ENCODE peak calls at places on chromosomes 16 and 17, in eight cellular contexts. P is lower lobe of right lung; T is bronchial epithelial cell; S is cardiac muscle cell; M is CD8-positive, alpha-beta T cell; Z is HFF-Myc; R is nephron progenitor cell; E is neural progenitor cell. F is an unnamed sample.
A peak's percentile ranks its signal among the peaks of the same experiment; 100 is the strongest.

GRCh38 chr17:77738666-77739531 is 219.6 kb upstream of the TNRC6C start:
- DNase-seq in T (no peak), E (no peak), R (no peak), Z (no peak), S (peak; percentile 59), P (no peak), M (no peak), F (peak; percentile 4)

GRCh38 chr16:30927789-30928378 is 4.5 kb downstream of the FBXL19 start:
- DNase-seq in S (peak; percentile 40), M (no peak), P (no peak), Z (no peak), E (peak; percentile 81), R (peak; percentile 73), T (peak; percentile 51), F (no peak)

GRCh38 chr16:46583036-46583435 is 38.1 kb downstream of the SHCBP1 start:
- DNase-seq in Z (no peak), P (no peak), R (no peak), S (no peak), T (no peak), M (no peak), E (no peak), F (no peak)

GRCh38 chr16:53913082-53913870 is 209.3 kb downstream of the FTO start:
- DNase-seq in M (no peak), S (peak; percentile 96), R (no peak), T (peak; percentile 75), Z (peak; percentile 16), E (no peak), P (no peak), F (peak; percentile 21)

GRCh38 chr17:51298508-51299371 is 38.4 kb downstream of the UTP18 start:
- DNase-seq in M (no peak), T (peak; percentile 26), S (peak; percentile 65), E (peak; percentile 67), R (no peak), P (no peak), Z (no peak), F (no peak)

GRCh38 chr16:28609631-28610594 is at the start of gene SULT1A1:
- DNase-seq in S (peak; percentile 76), P (peak; percentile 90), T (peak; percentile 29), E (no peak), Z (no peak), R (peak; percentile 39), M (no peak), F (no peak)

GRCh38 chr17:57612202-57613071 is 132.7 kb downstream of the CCDC182 start:
- DNase-seq in M (no peak), T (no peak), P (no peak), R (no peak), E (peak; percentile 70), Z (no peak), S (no peak), F (no peak)

GRCh38 chr17:73474370-73474988 is 162.7 kb upstream of the CDC42EP4 start:
- DNase-seq in E (no peak), P (peak; percentile 66), S (peak; percentile 83), T (peak; percentile 80), M (no peak), Z (peak; percentile 7), R (no peak), F (no peak)

GRCh38 chr17:62778990-62779681 is 29.0 kb downstream of the MARCHF10 start:
- DNase-seq in S (peak; percentile 76), P (peak; percentile 78), R (no peak), E (no peak), T (peak; percentile 99), M (no peak), Z (peak; percentile 93), F (no peak)

GRCh38 chr17:32609085-32609484 is 122.3 kb downstream of the CDK5R1 start:
- DNase-seq in P (peak; percentile 68), Z (no peak), S (no peak), M (peak; percentile 69), E (no peak), T (peak; percentile 52), R (no peak), F (peak; percentile 58)

GRCh38 chr17:15920758-15921239 is 24.1 kb upstream of the ADORA2B start:
- DNase-seq in P (no peak), R (no peak), E (no peak), T (peak; percentile 82), S (peak; percentile 99), Z (peak; percentile 95), M (no peak), F (no peak)

GRCh38 chr16:86508947-86509758 is 1.2 kb upstream of the FOXF1 start:
- DNase-seq in E (peak; percentile 80), P (no peak), S (peak; percentile 77), Z (no peak), T (peak; percentile 4), M (no peak), R (peak; percentile 63), F (no peak)

GRCh38 chr17:13476722-13477121 is 125.0 kb downstream of the HS3ST3A1 start:
- DNase-seq in S (peak; percentile 51), M (no peak), T (no peak), Z (no peak), P (no peak), R (no peak), E (no peak), F (no peak)

GRCh38 chr16:55473584-55473983 is 5.4 kb upstream of the MMP2 start:
- DNase-seq in T (no peak), Z (no peak), E (no peak), S (no peak), R (no peak), M (no peak), P (no peak), F (no peak)

GRCh38 chr16:5490499-5490898 is 392.9 kb upstream of the EEF2KMT start:
- DNase-seq in S (no peak), R (peak; percentile 83), Z (no peak), T (no peak), E (peak; percentile 82), M (no peak), P (peak; percentile 52), F (no peak)
- TF ChIP-seq CTCF in S (no peak), R (peak; percentile 99), Z (peak; percentile 59), T (no peak), E (peak; percentile 97), M (peak; percentile 12), P (peak; percentile 55), F (peak; percentile 37)

GRCh38 chr17:17216776-17217175 is 10.6 kb upstream of the PLD6 start:
- DNase-seq in P (no peak), S (no peak), E (no peak), T (no peak), Z (no peak), R (no peak), M (no peak), F (no peak)
- TF ChIP-seq CTCF in P (no peak), S (no peak), E (no peak), T (peak; percentile 8), Z (no peak), R (no peak), M (no peak), F (no peak)

GRCh38 chr17:45782889-45783592 is 1.1 kb upstream of the CRHR1 start:
- DNase-seq in M (no peak), T (no peak), S (peak; percentile 25), P (no peak), E (peak; percentile 90), Z (no peak), R (peak; percentile 88), F (no peak)
- TF ChIP-seq CTCF in M (no peak), T (peak; percentile 45), S (peak; percentile 40), P (peak; percentile 45), E (peak; percentile 81), Z (peak; percentile 51), R (peak; percentile 94), F (no peak)

DNA sequence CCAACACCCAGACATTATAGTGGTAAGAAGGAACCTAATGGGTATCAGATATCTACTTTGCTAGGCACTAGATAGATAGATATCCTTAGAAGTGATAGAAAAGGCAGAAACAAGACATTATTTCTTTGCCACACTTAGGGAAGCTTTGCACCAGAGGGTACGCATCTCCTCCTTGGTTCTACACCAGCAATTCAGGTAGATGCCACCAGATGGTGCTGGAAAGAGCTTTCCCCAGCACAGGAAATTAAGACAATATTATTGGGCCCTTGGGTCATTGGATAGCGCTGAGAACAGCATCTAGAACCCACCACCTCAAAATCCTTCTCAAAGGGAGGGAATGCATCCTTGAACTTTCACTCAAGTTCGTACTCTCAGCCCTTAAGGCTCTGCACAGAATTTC is 173.8 kb upstream of the CCL2 start:
- DNase-seq in S (peak; percentile 16), R (no peak), T (no peak), M (no peak), P (no peak), Z (no peak), E (peak; percentile 39), F (no peak)
- TF ChIP-seq CTCF in S (peak; percentile 32), R (peak; percentile 38), T (no peak), M (no peak), P (peak; percentile 22), Z (peak; percentile 39), E (peak; percentile 62), F (no peak)

GRCh38 chr16:81530296-81530721 is 85.7 kb downstream of the CMIP start:
- DNase-seq in S (no peak), Z (no peak), R (no peak), P (peak; percentile 30), E (no peak), M (no peak), T (peak; percentile 95), F (no peak)
- TF ChIP-seq CTCF in S (no peak), Z (no peak), R (no peak), P (no peak), E (no peak), M (no peak), T (peak; percentile 34), F (no peak)

GRCh38 chr17:2336215-2337151 is at the start of gene TSR1:
- DNase-seq in T (peak; percentile 78), Z (peak; percentile 59), E (peak; percentile 95), P (peak; percentile 93), M (peak; percentile 86), R (peak; percentile 91), S (peak; percentile 93), F (peak; percentile 79)
- TF ChIP-seq CTCF in T (peak; percentile 53), Z (no peak), E (peak; percentile 35), P (peak; percentile 39), M (peak; percentile 24), R (no peak), S (peak; percentile 25), F (no peak)